ENCODE peak calls at places on chromosomes 3 and 15, in six cellular contexts. One of them, this sample, is unnamed. For H3K4me1, the result is how much of the 10 kb centered on the place peaks cover.

GRCh38 chr3:51966016-51966415 is 1.2 kb downstream of the PCBP4 start:
- DNase-seq in keratinocyte: no peak
- DNase-seq in psoas muscle: no peak
- DNase-seq in IMR-90: no peak
- DNase-seq in sigmoid colon: no peak
- DNase-seq in cardiac muscle cell: no peak
- DNase-seq in this sample: no peak

GRCh38 chr15:36936652-36937051 is 163.7 kb downstream of the MEIS2 start:
- DNase-seq in keratinocyte: no peak
- DNase-seq in psoas muscle: no peak
- DNase-seq in IMR-90: peak
- DNase-seq in sigmoid colon: no peak
- DNase-seq in cardiac muscle cell: no peak
- DNase-seq in this sample: no peak

GRCh38 chr15:25863067-25863967 is at the start of gene ATP10A:
- DNase-seq in keratinocyte: no peak
- DNase-seq in psoas muscle: peak
- DNase-seq in IMR-90: peak
- DNase-seq in sigmoid colon: peak
- DNase-seq in cardiac muscle cell: peak
- DNase-seq in this sample: peak

GRCh38 chr3:152309535-152310317 is 41.0 kb downstream of the MBNL1 start:
- DNase-seq in keratinocyte: no peak
- DNase-seq in psoas muscle: no peak
- DNase-seq in IMR-90: peak
- DNase-seq in sigmoid colon: no peak
- DNase-seq in cardiac muscle cell: no peak
- DNase-seq in this sample: no peak

GRCh38 chr3:160374472-160374871 is 24.6 kb downstream of the IFT80 start:
- DNase-seq in keratinocyte: no peak
- DNase-seq in psoas muscle: no peak
- DNase-seq in IMR-90: no peak
- DNase-seq in sigmoid colon: no peak
- DNase-seq in cardiac muscle cell: no peak
- DNase-seq in this sample: no peak

GRCh38 chr3:96966181-96966929 is 152.0 kb downstream of the EPHA6 start:
- DNase-seq in keratinocyte: no peak
- DNase-seq in psoas muscle: no peak
- DNase-seq in IMR-90: no peak
- DNase-seq in sigmoid colon: no peak
- DNase-seq in cardiac muscle cell: no peak
- DNase-seq in this sample: no peak

GRCh38 chr3:109643590-109643989 is 306.2 kb upstream of the DPPA4 start:
- DNase-seq in keratinocyte: no peak
- DNase-seq in psoas muscle: no peak
- DNase-seq in IMR-90: peak
- DNase-seq in sigmoid colon: no peak
- DNase-seq in cardiac muscle cell: no peak
- DNase-seq in this sample: no peak

GRCh38 chr3:189395825-189396224 is 224.1 kb downstream of the TPRG1 start:
- DNase-seq in keratinocyte: no peak
- DNase-seq in psoas muscle: no peak
- DNase-seq in IMR-90: no peak
- DNase-seq in sigmoid colon: no peak
- DNase-seq in cardiac muscle cell: no peak
- DNase-seq in this sample: no peak

GRCh38 chr3:171108066-171108465 is 81.5 kb upstream of the SLC2A2 start:
- DNase-seq in keratinocyte: no peak
- DNase-seq in psoas muscle: no peak
- DNase-seq in IMR-90: peak
- DNase-seq in sigmoid colon: no peak
- DNase-seq in cardiac muscle cell: no peak
- DNase-seq in this sample: no peak

GRCh38 chr3:17074559-17074958 is 189.8 kb downstream of the PLCL2 start:
- DNase-seq in keratinocyte: no peak
- DNase-seq in psoas muscle: no peak
- DNase-seq in IMR-90: no peak
- DNase-seq in sigmoid colon: no peak
- DNase-seq in cardiac muscle cell: no peak
- DNase-seq in this sample: no peak

GRCh38 chr15:92832992-92833438 is 67.1 kb upstream of the CHD2 start:
- DNase-seq in keratinocyte: no peak
- DNase-seq in psoas muscle: no peak
- DNase-seq in IMR-90: peak
- DNase-seq in sigmoid colon: no peak
- DNase-seq in cardiac muscle cell: no peak
- DNase-seq in this sample: no peak

GRCh38 chr3:159828542-159828943 is 160.1 kb upstream of the IL12A start:
- DNase-seq in keratinocyte: no peak
- DNase-seq in psoas muscle: no peak
- DNase-seq in IMR-90: peak
- DNase-seq in sigmoid colon: no peak
- DNase-seq in cardiac muscle cell: peak
- DNase-seq in this sample: no peak

GRCh38 chr15:74434260-74434915 is 630 bp upstream of the SEMA7A start:
- DNase-seq in keratinocyte: no peak
- DNase-seq in psoas muscle: no peak
- DNase-seq in IMR-90: peak
- DNase-seq in sigmoid colon: no peak
- DNase-seq in cardiac muscle cell: no peak
- DNase-seq in this sample: no peak

GRCh38 chr3:48478631-48479555 is 25.1 kb downstream of the SHISA5 start:
- DNase-seq in keratinocyte: no peak
- DNase-seq in psoas muscle: no peak
- DNase-seq in IMR-90: no peak
- DNase-seq in sigmoid colon: no peak
- DNase-seq in cardiac muscle cell: no peak
- DNase-seq in this sample: no peak

GRCh38 chr3:87351913-87352312 is 75.5 kb upstream of the POU1F1 start:
- DNase-seq in keratinocyte: no peak
- DNase-seq in psoas muscle: no peak
- DNase-seq in IMR-90: no peak
- DNase-seq in sigmoid colon: no peak
- DNase-seq in cardiac muscle cell: no peak
- DNase-seq in this sample: no peak

GRCh38 chr15:99788156-99788555 is 54.9 kb upstream of the LYSMD4 start:
- DNase-seq in keratinocyte: no peak
- DNase-seq in psoas muscle: no peak
- DNase-seq in IMR-90: no peak
- DNase-seq in sigmoid colon: no peak
- DNase-seq in cardiac muscle cell: no peak
- DNase-seq in this sample: no peak

GRCh38 chr3:39971450-39972081 is 162.2 kb downstream of the MYRIP start:
- DNase-seq in keratinocyte: no peak
- DNase-seq in psoas muscle: no peak
- DNase-seq in IMR-90: no peak
- DNase-seq in sigmoid colon: no peak
- DNase-seq in cardiac muscle cell: no peak
- DNase-seq in this sample: no peak

GRCh38 chr3:23075478-23075877 is 127.6 kb upstream of the UBE2E2 start:
- DNase-seq in keratinocyte: no peak
- DNase-seq in psoas muscle: no peak
- DNase-seq in IMR-90: peak
- DNase-seq in sigmoid colon: no peak
- DNase-seq in cardiac muscle cell: peak
- DNase-seq in this sample: no peak

GRCh38 chr15:51917493-51917892 is 54.1 kb downstream of the LEO1 start:
- DNase-seq in keratinocyte: no peak
- DNase-seq in psoas muscle: no peak
- DNase-seq in IMR-90: peak
- DNase-seq in sigmoid colon: no peak
- DNase-seq in cardiac muscle cell: peak
- DNase-seq in this sample: peak

GRCh38 chr3:53493618-53493996 is 804 bp upstream of the CACNA1D start:
- DNase-seq in keratinocyte: no peak
- DNase-seq in psoas muscle: no peak
- DNase-seq in IMR-90: no peak
- DNase-seq in sigmoid colon: no peak
- DNase-seq in cardiac muscle cell: peak
- DNase-seq in this sample: no peak

GRCh38 chr3:53496984-53497383 is 2.6 kb downstream of the CACNA1D start:
- DNase-seq in keratinocyte: no peak
- DNase-seq in psoas muscle: no peak
- DNase-seq in IMR-90: no peak
- DNase-seq in sigmoid colon: no peak
- DNase-seq in cardiac muscle cell: no peak
- DNase-seq in this sample: no peak

GRCh38 chr3:53493997-53494791 is at the start of gene CACNA1D:
- DNase-seq in keratinocyte: no peak
- DNase-seq in psoas muscle: peak
- DNase-seq in IMR-90: no peak
- DNase-seq in sigmoid colon: no peak
- DNase-seq in cardiac muscle cell: peak
- DNase-seq in this sample: peak

GRCh38 chr3:53495518-53496501 is 1.4 kb downstream of the CACNA1D start:
- DNase-seq in keratinocyte: no peak
- DNase-seq in psoas muscle: no peak
- DNase-seq in IMR-90: no peak
- DNase-seq in sigmoid colon: peak
- DNase-seq in cardiac muscle cell: peak
- DNase-seq in this sample: no peak

GRCh38 chr3:53495091-53495517 is 693 bp downstream of the CACNA1D start:
- DNase-seq in keratinocyte: no peak
- DNase-seq in psoas muscle: peak
- DNase-seq in IMR-90: no peak
- DNase-seq in sigmoid colon: no peak
- DNase-seq in cardiac muscle cell: peak
- DNase-seq in this sample: no peak
- H3K4me3 ChIP-seq in keratinocyte: peak
- H3K4me3 ChIP-seq in psoas muscle: peak
- H3K4me3 ChIP-seq in IMR-90: no peak
- H3K4me3 ChIP-seq in sigmoid colon: peak
- H3K4me3 ChIP-seq in cardiac muscle cell: peak
- H3K4me3 ChIP-seq in this sample: peak

GRCh38 chr3:140705954-140706353 is 28.1 kb downstream of the TRIM42 start:
- DNase-seq in keratinocyte: no peak
- DNase-seq in psoas muscle: no peak
- DNase-seq in IMR-90: no peak
- DNase-seq in sigmoid colon: no peak
- DNase-seq in cardiac muscle cell: no peak
- DNase-seq in this sample: no peak

GRCh38 chr3:140699516-140700231 is 21.8 kb downstream of the TRIM42 start:
- DNase-seq in keratinocyte: no peak
- DNase-seq in psoas muscle: no peak
- DNase-seq in IMR-90: no peak
- DNase-seq in sigmoid colon: no peak
- DNase-seq in cardiac muscle cell: no peak
- DNase-seq in this sample: no peak

GRCh38 chr3:140704733-140705132 is 26.9 kb downstream of the TRIM42 start:
- DNase-seq in keratinocyte: no peak
- DNase-seq in psoas muscle: no peak
- DNase-seq in IMR-90: no peak
- DNase-seq in sigmoid colon: no peak
- DNase-seq in cardiac muscle cell: no peak
- DNase-seq in this sample: no peak

GRCh38 chr3:140706360-140706759 is 28.5 kb downstream of the TRIM42 start:
- DNase-seq in keratinocyte: no peak
- DNase-seq in psoas muscle: no peak
- DNase-seq in IMR-90: no peak
- DNase-seq in sigmoid colon: no peak
- DNase-seq in cardiac muscle cell: no peak
- DNase-seq in this sample: no peak

DNA sequence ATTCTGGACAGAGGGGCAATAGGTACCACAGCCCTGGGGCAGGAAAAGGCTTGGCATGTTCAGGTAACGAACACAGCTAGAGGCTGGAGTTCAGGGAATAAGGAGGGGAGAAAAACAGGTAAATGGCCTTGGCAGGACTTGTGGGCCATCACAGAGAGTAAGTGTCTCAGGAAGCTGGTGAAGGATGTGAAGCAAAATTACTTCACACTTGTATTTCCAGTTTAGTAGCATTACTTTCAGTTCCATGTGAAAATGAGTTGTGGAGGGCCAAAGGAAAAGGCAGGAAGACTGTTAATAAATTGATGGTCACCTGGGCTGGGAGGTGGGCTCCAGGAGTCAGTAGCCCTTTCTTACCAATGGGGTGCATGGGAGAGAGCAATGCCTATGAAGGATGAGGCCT is 25.6 kb downstream of the TRIM42 start:
- DNase-seq in keratinocyte: no peak
- DNase-seq in psoas muscle: no peak
- DNase-seq in IMR-90: no peak
- DNase-seq in sigmoid colon: no peak
- DNase-seq in cardiac muscle cell: no peak
- DNase-seq in this sample: no peak
- TF ChIP-seq CTCF in keratinocyte: no peak
- TF ChIP-seq CTCF in psoas muscle: no peak
- TF ChIP-seq CTCF in IMR-90: no peak
- TF ChIP-seq CTCF in sigmoid colon: no peak
- TF ChIP-seq CTCF in cardiac muscle cell: no peak
- TF ChIP-seq CTCF in this sample: no peak

GRCh38 chr3:6132684-6133432 is 728.1 kb upstream of the GRM7 start:
- DNase-seq in keratinocyte: no peak
- DNase-seq in psoas muscle: no peak
- DNase-seq in IMR-90: no peak
- DNase-seq in sigmoid colon: no peak
- DNase-seq in cardiac muscle cell: no peak
- DNase-seq in this sample: no peak
- H3K4me1 ChIP-seq in keratinocyte: under half
- H3K4me1 ChIP-seq in psoas muscle: under half
- H3K4me1 ChIP-seq in IMR-90: under half
- H3K4me1 ChIP-seq in sigmoid colon: under half
- H3K4me1 ChIP-seq in cardiac muscle cell: under half
- H3K4me1 ChIP-seq in this sample: under half

GRCh38 chr3:194661374-194661773 is 10.6 kb downstream of the LSG1 start:
- DNase-seq in keratinocyte: no peak
- DNase-seq in psoas muscle: no peak
- DNase-seq in IMR-90: no peak
- DNase-seq in sigmoid colon: no peak
- DNase-seq in cardiac muscle cell: no peak
- DNase-seq in this sample: no peak

GRCh38 chr3:194658477-194659242 is 13.3 kb downstream of the LSG1 start:
- DNase-seq in keratinocyte: no peak
- DNase-seq in psoas muscle: no peak
- DNase-seq in IMR-90: no peak
- DNase-seq in sigmoid colon: no peak
- DNase-seq in cardiac muscle cell: no peak
- DNase-seq in this sample: no peak

GRCh38 chr3:194657439-194657838 is 14.6 kb downstream of the LSG1 start:
- DNase-seq in keratinocyte: no peak
- DNase-seq in psoas muscle: no peak
- DNase-seq in IMR-90: no peak
- DNase-seq in sigmoid colon: no peak
- DNase-seq in cardiac muscle cell: no peak
- DNase-seq in this sample: no peak

GRCh38 chr3:194661946-194662345 is 10.0 kb downstream of the LSG1 start:
- DNase-seq in keratinocyte: no peak
- DNase-seq in psoas muscle: no peak
- DNase-seq in IMR-90: no peak
- DNase-seq in sigmoid colon: no peak
- DNase-seq in cardiac muscle cell: no peak
- DNase-seq in this sample: no peak

DNA sequence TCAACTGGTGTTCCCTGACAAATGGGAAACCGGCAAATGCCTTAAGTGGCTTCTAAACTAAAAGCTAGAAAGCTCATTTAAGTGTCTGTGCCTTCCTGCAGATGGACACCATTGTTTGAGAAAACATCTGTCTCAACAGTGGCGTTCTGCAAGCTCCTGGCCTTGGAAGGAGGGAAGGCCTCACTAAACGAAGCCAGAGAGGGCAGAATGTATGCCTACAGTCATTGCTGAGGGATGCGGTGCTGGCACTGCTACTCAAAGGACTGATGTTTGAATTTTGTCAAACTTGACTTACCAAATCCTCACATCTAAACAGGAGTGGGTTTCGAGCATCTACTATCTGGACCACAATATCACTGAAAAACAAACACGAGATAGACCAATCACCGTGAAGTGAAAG is 12.2 kb downstream of the LSG1 start:
- DNase-seq in keratinocyte: no peak
- DNase-seq in psoas muscle: no peak
- DNase-seq in IMR-90: no peak
- DNase-seq in sigmoid colon: no peak
- DNase-seq in cardiac muscle cell: no peak
- DNase-seq in this sample: no peak
- H3K4me3 ChIP-seq in keratinocyte: no peak
- H3K4me3 ChIP-seq in psoas muscle: no peak
- H3K4me3 ChIP-seq in IMR-90: no peak
- H3K4me3 ChIP-seq in sigmoid colon: no peak
- H3K4me3 ChIP-seq in cardiac muscle cell: no peak
- H3K4me3 ChIP-seq in this sample: no peak

This sample was measured in upper lobe of right lung.